ENCODE peak calls at places on chromosomes 11 and 22, in ten cellular contexts. D is MM.1S, R is PC-3, F is lower leg skin, K is pancreas, J is astrocyte, P is lower lobe of right lung, Q is A549, H is chondrocyte, E is left lung. A is an unnamed sample.

GRCh38 chr22:43743131-43743530 is 69.0 kb downstream of the EFCAB6 start:
- DNase-seq in D (peak), R (peak), F (no peak), K (no peak), J (no peak), P (no peak), Q (no peak), H (no peak), E (no peak), A (no peak)

GRCh38 chr11:32426819-32427615 is 8.3 kb downstream of the WT1 start:
- DNase-seq in D (no peak), R (no peak), F (no peak), K (no peak), J (no peak), P (no peak), Q (no peak), H (no peak), E (no peak), A (no peak)

GRCh38 chr11:86978247-86978646 is 23.1 kb upstream of the FZD4 start:
- DNase-seq in D (no peak), R (no peak), F (no peak), K (no peak), J (no peak), P (no peak), Q (no peak), H (no peak), E (no peak), A (no peak)

GRCh38 chr22:33871935-33872334 is 48.3 kb downstream of the LARGE1 start:
- DNase-seq in D (no peak), R (no peak), F (no peak), K (no peak), J (no peak), P (no peak), Q (no peak), H (no peak), E (no peak), A (no peak)

GRCh38 chr22:19873138-19873959 is 18.7 kb upstream of the GNB1L start:
- DNase-seq in D (no peak), R (no peak), F (no peak), K (no peak), J (no peak), P (peak), Q (no peak), H (peak), E (peak), A (no peak)

GRCh38 chr11:127255239-127255638 is 254.7 kb upstream of the KIRREL3 start:
- DNase-seq in D (no peak), R (no peak), F (no peak), K (no peak), J (no peak), P (no peak), Q (no peak), H (no peak), E (no peak), A (no peak)

GRCh38 chr11:62516736-62517371 is 29.8 kb downstream of the AHNAK start:
- DNase-seq in D (no peak), R (no peak), F (no peak), K (no peak), J (no peak), P (no peak), Q (no peak), H (no peak), E (no peak), A (no peak)

GRCh38 chr22:43417555-43417954 is 5.7 kb downstream of the MPPED1 start:
- DNase-seq in D (no peak), R (no peak), F (no peak), K (no peak), J (no peak), P (no peak), Q (no peak), H (no peak), E (no peak), A (no peak)

GRCh38 chr22:42288791-42289190 is 18.3 kb upstream of the TCF20 start:
- DNase-seq in D (no peak), R (no peak), F (no peak), K (no peak), J (no peak), P (no peak), Q (no peak), H (no peak), E (no peak), A (no peak)

GRCh38 chr22:27242474-27242873 is 559.1 kb downstream of the MN1 start:
- DNase-seq in D (no peak), R (no peak), F (no peak), K (no peak), J (no peak), P (no peak), Q (no peak), H (no peak), E (no peak), A (no peak)

GRCh38 chr22:19419086-19419463 is 12.5 kb downstream of the HIRA start:
- DNase-seq in D (peak), R (no peak), F (no peak), K (no peak), J (no peak), P (peak), Q (no peak), H (no peak), E (peak), A (no peak)

GRCh38 chr11:102202972-102203371 is 92.7 kb downstream of the YAP1 start:
- DNase-seq in D (no peak), R (no peak), F (no peak), K (no peak), J (no peak), P (no peak), Q (no peak), H (no peak), E (no peak), A (no peak)

GRCh38 chr22:47032091-47032943 is 269.9 kb downstream of the TBC1D22A start:
- DNase-seq in D (no peak), R (no peak), F (peak), K (peak), J (no peak), P (peak), Q (no peak), H (peak), E (peak), A (no peak)

GRCh38 chr11:64044730-64045386 is 9.1 kb downstream of the FLRT1 start:
- DNase-seq in D (no peak), R (no peak), F (no peak), K (no peak), J (no peak), P (no peak), Q (no peak), H (no peak), E (no peak), A (no peak)

GRCh38 chr11:13215157-13215556 is 62.4 kb upstream of the BMAL1 start:
- DNase-seq in D (no peak), R (peak), F (no peak), K (no peak), J (peak), P (no peak), Q (peak), H (no peak), E (no peak), A (no peak)

GRCh38 chr22:37817705-37818311 is 5.4 kb upstream of the GALR3 start:
- DNase-seq in D (peak), R (peak), F (peak), K (peak), J (peak), P (peak), Q (peak), H (peak), E (peak), A (peak)

GRCh38 chr22:37820350-37820749 is 2.8 kb upstream of the GALR3 start:
- DNase-seq in D (no peak), R (no peak), F (no peak), K (no peak), J (no peak), P (no peak), Q (no peak), H (no peak), E (no peak), A (peak)

GRCh38 chr22:37819100-37819433 is 4.1 kb upstream of the GALR3 start:
- DNase-seq in D (no peak), R (no peak), F (no peak), K (no peak), J (no peak), P (no peak), Q (no peak), H (no peak), E (no peak), A (peak)

GRCh38 chr22:37816543-37817180 is 6.5 kb upstream of the GALR3 start:
- DNase-seq in D (no peak), R (no peak), F (no peak), K (no peak), J (no peak), P (no peak), Q (no peak), H (peak), E (no peak), A (peak)

GRCh38 chr22:37818397-37819099 is 4.6 kb upstream of the GALR3 start:
- DNase-seq in D (peak), R (no peak), F (no peak), K (peak), J (peak), P (peak), Q (no peak), H (peak), E (peak), A (no peak)
- TF ChIP-seq CTCF in D (peak), R (no peak), F (no peak), K (no peak), J (no peak), P (peak), Q (no peak), H (peak), E (no peak), A (no peak)

GRCh38 chr22:37887610-37888378 is 18.3 kb upstream of the MICALL1 start:
- DNase-seq in D (no peak), R (peak), F (peak), K (no peak), J (peak), P (no peak), Q (no peak), H (no peak), E (peak), A (no peak)
- TF ChIP-seq CTCF in D (peak), R (peak), F (no peak), K (no peak), J (peak), P (peak), Q (peak), H (peak), E (peak), A (peak)

GRCh38 chr11:6027501-6027900 is 3.1 kb downstream of the OR56A1 start:
- DNase-seq in D (no peak), R (no peak), F (no peak), K (no peak), J (no peak), P (no peak), Q (no peak), H (no peak), E (no peak), A (no peak)

DNA sequence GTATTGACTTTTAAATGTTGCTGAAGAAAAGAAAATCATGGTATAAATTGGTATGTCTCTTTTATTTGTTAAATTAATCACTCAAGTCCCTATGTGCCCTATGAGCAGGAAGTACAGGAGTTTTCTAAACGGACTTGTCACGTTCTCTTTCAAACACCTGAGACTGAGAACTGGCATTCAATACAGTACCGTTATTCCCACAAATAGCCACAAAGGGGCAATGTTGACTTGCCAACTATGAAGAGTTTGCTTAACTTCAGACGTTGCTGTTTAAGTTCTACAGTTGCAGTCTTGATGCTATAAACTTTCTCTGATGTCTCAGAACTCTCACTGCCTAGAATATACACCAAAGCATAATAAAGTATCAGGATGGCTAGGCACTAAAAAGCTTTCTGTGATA is 7.6 kb downstream of the OR56A1 start:
- DNase-seq in D (peak), R (peak), F (no peak), K (peak), J (peak), P (no peak), Q (peak), H (no peak), E (no peak), A (no peak)
- TF ChIP-seq CTCF in D (peak), R (peak), F (no peak), K (no peak), J (peak), P (peak), Q (peak), H (peak), E (peak), A (peak)

DNA sequence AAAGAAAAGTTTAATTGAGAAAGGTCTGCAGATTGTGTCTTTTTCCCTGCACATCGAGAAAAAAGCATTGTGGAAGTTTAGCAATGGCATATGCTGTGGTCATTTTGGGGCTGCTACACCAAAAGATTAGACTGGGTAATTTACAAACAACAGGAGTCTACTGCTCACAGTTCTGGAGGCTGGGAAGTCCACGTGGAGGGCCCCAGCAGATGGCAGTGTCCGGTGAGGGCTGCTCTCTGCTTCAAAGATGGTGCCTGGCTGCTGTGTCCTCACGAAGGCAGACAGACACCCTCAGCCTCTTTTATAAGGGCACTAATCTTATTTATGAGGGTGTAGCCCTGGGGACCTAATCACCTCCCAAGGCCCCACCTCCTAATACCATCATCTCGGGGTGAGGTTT is 21.1 kb downstream of the PHF21B start:
- DNase-seq in D (no peak), R (no peak), F (no peak), K (no peak), J (no peak), P (no peak), Q (no peak), H (no peak), E (no peak), A (no peak)
- TF ChIP-seq CTCF in D (peak), R (peak), F (no peak), K (no peak), J (no peak), P (no peak), Q (no peak), H (peak), E (no peak), A (no peak)

DNA sequence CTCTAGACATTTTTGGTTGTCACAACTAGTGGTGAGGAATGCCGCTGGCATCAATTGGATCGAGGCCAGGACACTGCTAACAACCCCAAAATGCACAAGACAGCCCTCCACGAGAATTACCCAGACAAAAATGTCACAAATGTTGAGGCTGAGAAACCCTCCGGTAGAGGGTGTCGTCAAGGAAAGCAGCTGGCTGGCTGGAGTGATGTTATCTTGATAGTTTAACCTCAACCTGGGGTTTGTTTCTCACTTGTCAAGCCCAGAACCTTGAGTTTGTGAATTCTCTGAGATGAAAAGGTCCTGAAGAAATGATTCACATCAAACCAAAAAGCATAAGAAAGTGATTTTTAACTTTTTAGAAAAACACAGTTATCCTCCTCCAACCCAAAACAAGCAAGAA is 21.1 kb upstream of the TMPRSS13 start:
- DNase-seq in D (peak), R (peak), F (no peak), K (no peak), J (no peak), P (no peak), Q (no peak), H (no peak), E (no peak), A (no peak)
- TF ChIP-seq CTCF in D (peak), R (peak), F (no peak), K (no peak), J (peak), P (peak), Q (no peak), H (peak), E (no peak), A (no peak)

GRCh38 chr11:19878520-19878919 is 165.9 kb downstream of the NAV2 start:
- DNase-seq in D (no peak), R (no peak), F (no peak), K (no peak), J (no peak), P (no peak), Q (no peak), H (no peak), E (no peak), A (no peak)
- TF ChIP-seq CTCF in D (no peak), R (no peak), F (no peak), K (no peak), J (no peak), P (no peak), Q (no peak), H (no peak), E (no peak), A (no peak)

GRCh38 chr22:29342577-29343312 is 27.2 kb upstream of the RASL10A start:
- DNase-seq in D (no peak), R (no peak), F (no peak), K (peak), J (no peak), P (no peak), Q (no peak), H (no peak), E (no peak), A (no peak)
- TF ChIP-seq CTCF in D (no peak), R (no peak), F (no peak), K (no peak), J (no peak), P (no peak), Q (no peak), H (no peak), E (no peak), A (no peak)

DNA sequence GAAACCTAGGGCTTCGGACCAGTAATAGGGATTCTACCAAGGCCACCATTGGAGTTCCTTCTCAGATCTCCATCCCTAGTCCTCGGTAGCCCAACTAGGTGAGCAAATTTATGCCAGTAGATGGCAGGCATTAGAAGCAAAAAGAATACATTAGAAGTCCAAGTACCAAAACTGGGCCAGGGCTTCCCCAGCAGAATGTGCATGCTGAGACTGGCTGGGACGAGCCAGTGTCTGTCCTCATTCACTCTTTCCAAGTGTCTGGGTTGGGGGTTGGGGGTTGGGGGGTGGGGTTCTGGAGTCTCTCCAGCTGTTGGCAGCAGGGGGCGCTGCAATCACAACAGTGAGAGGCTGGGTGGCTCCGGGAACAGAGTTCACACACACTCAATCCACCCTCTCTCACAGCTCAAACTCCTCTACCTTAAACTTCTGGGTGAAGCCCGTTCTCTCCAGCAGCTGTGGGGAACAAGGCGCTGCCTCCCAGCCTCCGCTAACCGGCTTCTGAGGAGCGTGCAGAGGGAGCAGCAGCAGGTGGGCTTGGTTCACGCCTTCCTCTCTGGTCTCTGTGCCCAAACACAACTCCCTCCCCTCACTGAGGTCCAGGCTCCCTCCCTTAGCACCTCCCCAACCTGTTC is 57.5 kb downstream of the BTG4 start:
- DNase-seq in D (peak), R (peak), F (no peak), K (no peak), J (peak), P (no peak), Q (peak), H (no peak), E (no peak), A (peak)
- TF ChIP-seq CTCF in D (peak), R (peak), F (no peak), K (no peak), J (no peak), P (peak), Q (peak), H (peak), E (no peak), A (peak)